ENCODE peak calls at places on chromosomes 12 and 14, in four cellular contexts. I is stomach, S is spleen, Q is sigmoid colon. L is an unnamed sample.

GRCh38 chr14:30193056-30193455 is 265.4 kb upstream of the PRKD1 start:
- DNase-seq in Q (no peak), I (no peak), S (no peak), L (no peak)

GRCh38 chr14:22977684-22978486 is 4.5 kb downstream of the AJUBA start:
- DNase-seq in Q (peak; percentile 78), I (peak; percentile 69), S (no peak), L (no peak)

GRCh38 chr12:74644681-74645080 is 107.0 kb downstream of the ATXN7L3B start:
- DNase-seq in S (no peak), Q (no peak), I (no peak), L (no peak)

GRCh38 chr14:20302042-20302761 is 3.5 kb downstream of the TTC5 start:
- DNase-seq in S (no peak), Q (no peak), I (no peak), L (no peak)

GRCh38 chr12:4272014-4272975 is 1.3 kb upstream of the CCND2 start:
- DNase-seq in I (peak; percentile 63), S (peak; percentile 96), Q (peak; percentile 94), L (peak; percentile 95)

GRCh38 chr12:89980236-89980635 is 271.6 kb upstream of the ATP2B1 start:
- DNase-seq in S (no peak), I (no peak), Q (no peak), L (no peak)

GRCh38 chr12:57381693-57382220 is 49.1 kb downstream of the R3HDM2 start:
- DNase-seq in S (no peak), Q (no peak), I (no peak), L (no peak)

GRCh38 chr12:26101833-26102232 is 23.0 kb downstream of the BHLHE41 start:
- DNase-seq in I (no peak), Q (no peak), S (no peak), L (no peak)

GRCh38 chr12:29921307-29921706 is 137.6 kb upstream of the TMTC1 start:
- DNase-seq in S (no peak), I (no peak), Q (no peak), L (no peak)

GRCh38 chr12:93297032-93297431 is 80.7 kb upstream of the NUDT4 start:
- DNase-seq in Q (no peak), I (no peak), S (no peak), L (no peak)

GRCh38 chr12:93302331-93303229 is 75.1 kb upstream of the NUDT4 start:
- DNase-seq in Q (no peak), S (no peak), I (no peak), L (no peak)

GRCh38 chr12:70290126-70290525 is 46.9 kb downstream of the CNOT2 start:
- DNase-seq in I (no peak), S (no peak), Q (no peak), L (no peak)

GRCh38 chr12:66709893-66710292 is 31.0 kb upstream of the GRIP1 start:
- DNase-seq in Q (no peak), S (no peak), I (no peak), L (no peak)

GRCh38 chr12:99053599-99054362 is 408.7 kb downstream of the APAF1 start:
- DNase-seq in S (no peak), Q (no peak), I (no peak), L (no peak)

GRCh38 chr14:65079201-65079600 is 23.1 kb downstream of the MAX start:
- DNase-seq in S (no peak), Q (peak; percentile 81), I (no peak), L (no peak)

GRCh38 chr14:96756745-96757144 is 40.4 kb upstream of the VRK1 start:
- DNase-seq in Q (peak; percentile 40), I (no peak), S (no peak), L (no peak)

GRCh38 chr12:27814851-27815591 is 35.0 kb upstream of the MANSC4 start:
- DNase-seq in I (no peak), Q (no peak), S (no peak), L (no peak)

GRCh38 chr12:13197526-13198141 is 1.1 kb downstream of the EMP1 start:
- DNase-seq in S (no peak), Q (peak; percentile 84), I (no peak), L (no peak)

GRCh38 chr14:95686935-95687334 is 709 bp downstream of the TCL1B start:
- DNase-seq in I (no peak), Q (no peak), S (no peak), L (no peak)

GRCh38 chr14:79802096-79802495 is 409.2 kb downstream of the DIO2 start:
- DNase-seq in Q (no peak), I (no peak), S (no peak), L (no peak)

GRCh38 chr14:63896278-63896720 is 43.5 kb downstream of the SYNE2 start:
- DNase-seq in S (no peak), Q (peak; percentile 68), I (peak; percentile 76), L (no peak)

DNA sequence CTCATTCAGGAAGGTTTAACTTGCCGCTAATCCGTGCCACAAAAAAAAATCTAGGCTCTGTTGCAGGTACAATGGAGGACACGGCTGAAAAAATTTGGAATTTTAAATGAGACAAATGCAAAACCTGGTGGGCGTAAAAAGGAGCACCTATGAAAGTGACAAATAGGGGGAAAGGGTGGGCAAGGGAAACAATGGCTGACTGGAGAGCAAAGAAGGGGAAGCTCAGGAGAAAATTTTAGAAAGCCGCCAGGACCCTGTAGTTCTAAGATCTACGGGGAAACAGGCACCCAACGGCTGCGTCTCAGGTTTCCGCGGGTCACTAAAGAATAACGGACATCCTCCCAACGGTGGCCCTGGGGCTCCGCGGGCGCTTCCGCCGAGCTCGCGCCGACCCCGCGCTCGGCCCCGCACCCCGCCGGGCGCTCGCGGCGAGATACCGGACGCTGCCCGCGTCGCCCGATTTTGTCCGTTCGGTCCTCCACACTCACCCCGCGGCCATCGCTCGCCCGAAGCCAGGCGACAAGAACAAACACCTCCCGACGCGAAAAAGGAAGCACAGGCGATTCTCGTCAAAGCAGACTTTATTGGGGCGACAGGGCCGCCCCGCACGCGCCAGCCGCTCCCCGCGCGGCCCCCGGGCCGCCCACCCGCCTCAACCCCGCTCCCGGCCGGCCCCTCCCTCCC is 1.1 kb upstream of the YY1 start:
- DNase-seq in I (peak; percentile 52), S (peak; percentile 91), Q (peak; percentile 79), L (no peak)
- TF ChIP-seq POLR2AphosphoS5 in I (peak; percentile 6), S (no peak), Q (peak; percentile 7), L (no peak)

GRCh38 chr12:131950182-131950913 is 606 bp downstream of the EP400 start:
- DNase-seq in I (peak; percentile 28), S (no peak), Q (peak; percentile 70), L (peak; percentile 88)

GRCh38 chr12:131948166-131948712 is 1.5 kb upstream of the EP400 start:
- DNase-seq in I (no peak), S (no peak), Q (peak; percentile 52), L (no peak)

GRCh38 chr12:131947482-131948027 is 2.2 kb upstream of the EP400 start:
- DNase-seq in Q (peak; percentile 66), S (peak; percentile 42), I (no peak), L (no peak)

GRCh38 chr12:131946757-131947156 is 3.0 kb upstream of the EP400 start:
- DNase-seq in Q (peak; percentile 27), I (no peak), S (peak; percentile 44), L (no peak)

DNA sequence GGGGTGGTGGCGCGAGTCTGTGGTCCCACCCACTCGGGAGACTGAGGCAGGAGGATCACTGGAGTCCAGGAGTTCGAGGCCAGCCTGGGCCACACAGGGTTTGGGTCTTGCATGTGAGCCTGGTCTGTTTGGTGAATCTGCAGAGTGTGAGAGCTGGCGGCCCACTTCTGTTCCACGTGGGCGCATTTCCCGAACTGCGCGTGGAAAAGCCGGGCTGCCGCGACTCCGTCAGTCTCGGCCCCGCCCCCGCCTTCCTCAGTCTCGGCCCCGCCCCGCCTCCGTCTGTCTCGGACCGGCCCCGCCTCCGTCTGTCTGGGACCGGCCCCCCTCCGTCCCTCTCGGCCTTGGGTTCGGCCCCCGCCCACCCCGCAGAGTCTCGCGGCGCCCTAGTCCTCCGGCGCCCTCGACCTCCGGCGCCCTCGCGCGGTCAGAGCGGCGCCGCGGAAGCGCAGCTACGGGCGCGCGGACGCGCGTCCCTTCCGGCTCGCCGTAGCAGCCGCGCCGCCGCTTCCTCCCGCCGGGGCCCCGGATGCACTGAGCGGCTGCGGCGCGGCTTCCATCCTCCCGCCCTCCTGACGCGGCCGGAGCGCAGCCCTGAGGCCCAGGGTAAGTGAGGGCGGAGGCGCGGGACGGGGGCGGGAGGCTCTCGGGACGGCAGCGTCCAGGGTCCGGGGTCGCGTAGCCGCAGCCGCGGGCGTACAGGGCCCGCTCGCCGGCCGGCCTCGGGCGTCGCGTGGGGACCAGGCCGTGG is at the start of gene EP400:
- DNase-seq in S (peak; percentile 100), Q (peak; percentile 98), I (peak; percentile 98), L (peak; percentile 99)
- TF ChIP-seq POLR2AphosphoS5 in S (peak; percentile 88), Q (peak; percentile 53), I (peak; percentile 86), L (peak; percentile 71)

GRCh38 chr12:109572506-109572845 is 828 bp downstream of the MMAB start:
- DNase-seq in I (no peak), S (no peak), Q (no peak), L (no peak)

GRCh38 chr12:109575683-109576082 is 2.1 kb downstream of the MVK start:
- DNase-seq in Q (no peak), S (no peak), I (no peak), L (no peak)

GRCh38 chr12:109571773-109572505 is 1.4 kb downstream of the MMAB start:
- DNase-seq in S (no peak), Q (no peak), I (no peak), L (no peak)

GRCh38 chr12:109573029-109573913 is at the start of the genes MMAB and MVK:
- DNase-seq in S (peak; percentile 98), I (peak; percentile 99), Q (peak; percentile 100), L (peak; percentile 100)

DNA sequence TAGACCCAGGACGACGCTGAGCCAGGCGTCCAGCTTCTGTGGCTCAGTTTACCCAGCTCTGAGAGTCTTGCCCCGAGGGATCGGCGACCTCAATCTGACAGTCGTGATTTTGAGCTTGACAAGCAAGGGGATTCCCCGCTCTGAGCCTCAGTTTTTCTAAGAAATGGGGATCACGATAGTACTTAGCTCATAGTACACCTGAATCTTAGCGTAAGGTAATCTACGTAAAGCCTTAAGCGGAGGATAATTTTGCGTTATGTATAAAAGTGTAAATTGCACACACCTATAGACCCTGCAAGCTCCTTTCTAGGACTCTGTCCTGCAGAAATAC is 285 bp downstream of the MVK start:
- DNase-seq in S (no peak), Q (no peak), I (no peak), L (no peak)
- TF ChIP-seq POLR2AphosphoS5 in S (no peak), Q (no peak), I (no peak), L (no peak)

DNA sequence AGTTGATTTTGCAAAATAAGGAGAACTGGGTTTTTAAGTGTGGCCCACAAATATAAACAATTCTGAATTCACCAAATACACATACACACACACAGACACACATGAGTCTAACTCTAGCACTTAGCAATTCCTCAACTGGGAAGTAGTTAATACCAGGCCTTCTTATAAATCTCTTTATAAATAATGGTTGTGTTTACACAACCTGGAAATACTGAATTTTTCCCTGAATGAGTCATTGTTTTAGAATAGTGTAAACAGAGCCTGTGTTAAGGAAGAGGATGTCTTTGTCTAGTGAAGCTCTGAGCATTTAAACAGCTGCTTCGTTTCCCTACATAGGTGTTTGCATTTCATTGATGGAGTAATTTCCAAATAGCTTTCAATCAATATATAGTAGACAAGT is 218.8 kb downstream of the BTG1 start:
- DNase-seq in I (no peak), Q (no peak), S (no peak), L (no peak)
- TF ChIP-seq POLR2AphosphoS5 in I (peak; percentile 66), Q (peak; percentile 41), S (no peak), L (no peak)

GRCh38 chr12:92034858-92035401 is 110.7 kb downstream of the BTG1 start:
- DNase-seq in S (peak; percentile 85), Q (peak; percentile 79), I (peak; percentile 59), L (peak; percentile 93)
- TF ChIP-seq POLR2AphosphoS5 in S (peak; percentile 84), Q (peak; percentile 73), I (peak; percentile 85), L (peak; percentile 91)

GRCh38 chr12:53466640-53467039 is 14.7 kb downstream of the PCBP2 start:
- DNase-seq in S (no peak), I (no peak), Q (no peak), L (no peak)
- TF ChIP-seq POLR2AphosphoS5 in S (no peak), I (no peak), Q (no peak), L (no peak)

L was measured in esophagus muscularis mucosa.